ENCODE peak calls at places on chromosomes 7 and 10, in six cellular contexts. T is glutamatergic neuron, J is BJ, M is endothelial cell, U is GM06990, W is lung. Y is an unnamed sample.

GRCh38 chr7:152760384-152761115 is 998 bp downstream of the ACTR3B start:
- DNase-seq in T (no peak), J (no peak), M (no peak), U (no peak), W (no peak), Y (no peak)

GRCh38 chr7:80463272-80463920 is 48.5 kb downstream of the GNAT3 start:
- DNase-seq in T (no peak), J (no peak), M (no peak), U (no peak), W (no peak), Y (no peak)

GRCh38 chr10:84424731-84425165 is 96.4 kb downstream of the CCSER2 start:
- DNase-seq in T (no peak), J (peak), M (peak), U (no peak), W (peak), Y (peak)

GRCh38 chr10:3312403-3312802 is 139.8 kb upstream of the PITRM1 start:
- DNase-seq in T (no peak), J (no peak), M (no peak), U (no peak), W (no peak), Y (no peak)

GRCh38 chr10:128518000-128518399 is 391.8 kb upstream of the MKI67 start:
- DNase-seq in T (no peak), J (no peak), M (no peak), U (no peak), W (no peak), Y (no peak)

GRCh38 chr7:101386558-101387199 is 24.0 kb downstream of the COL26A1 start:
- DNase-seq in T (peak), J (no peak), M (no peak), U (no peak), W (no peak), Y (peak)

GRCh38 chr10:7797582-7797981 is 9.6 kb downstream of the ATP5F1C start:
- DNase-seq in T (no peak), J (peak), M (no peak), U (no peak), W (no peak), Y (no peak)

GRCh38 chr7:101666293-101666692 is 37.2 kb upstream of the MYL10 start:
- DNase-seq in T (no peak), J (no peak), M (no peak), U (no peak), W (no peak), Y (no peak)

GRCh38 chr7:4725014-4725951 is 43.2 kb downstream of the FOXK1 start:
- DNase-seq in T (peak), J (peak), M (no peak), U (peak), W (peak), Y (peak)

GRCh38 chr7:158454631-158455030 is 133.0 kb downstream of the PTPRN2 start:
- DNase-seq in T (no peak), J (no peak), M (no peak), U (no peak), W (no peak), Y (no peak)

GRCh38 chr7:26200113-26200443 is 468 bp downstream of the HNRNPA2B1 start:
- DNase-seq in T (peak), J (no peak), M (peak), U (no peak), W (peak), Y (peak)

GRCh38 chr7:8702807-8703206 is 269.4 kb downstream of the NXPH1 start:
- DNase-seq in T (no peak), J (no peak), M (no peak), U (no peak), W (no peak), Y (no peak)

GRCh38 chr10:70364772-70365091 is 17.7 kb downstream of the LRRC20 start:
- DNase-seq in T (no peak), J (no peak), M (no peak), U (no peak), W (no peak), Y (no peak)
- TF ChIP-seq CTCF in T (no peak), J (no peak), M (no peak), U (no peak), W (no peak), Y (no peak)

GRCh38 chr10:25766213-25766612 is 167.8 kb upstream of the MYO3A start:
- DNase-seq in T (no peak), J (no peak), M (no peak), U (no peak), W (no peak), Y (no peak)

GRCh38 chr10:25766687-25767221 is 167.3 kb upstream of the MYO3A start:
- DNase-seq in T (peak), J (no peak), M (peak), U (no peak), W (no peak), Y (peak)

DNA sequence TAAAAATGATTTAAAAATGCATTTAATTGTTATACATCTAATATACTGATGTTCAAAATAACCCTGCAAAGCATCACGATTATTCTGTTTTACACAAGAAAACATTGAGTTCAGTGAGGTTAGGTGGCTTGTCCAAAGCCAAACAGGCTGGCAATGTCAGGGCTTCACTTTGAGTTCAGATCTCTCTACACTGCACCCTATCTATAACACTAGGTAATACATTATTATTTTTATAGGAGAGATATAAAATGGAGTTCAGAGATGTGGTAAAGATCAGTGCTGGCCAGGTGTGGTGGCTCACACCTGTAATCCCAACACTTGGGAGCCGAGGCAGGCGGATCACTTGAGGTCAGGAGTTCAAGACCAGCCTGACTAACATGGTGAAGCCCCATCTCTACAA is 165.9 kb upstream of the MYO3A start:
- DNase-seq in T (no peak), J (no peak), M (no peak), U (no peak), W (no peak), Y (no peak)
- TF ChIP-seq CTCF in T (no peak), J (no peak), M (no peak), U (no peak), W (no peak), Y (no peak)

GRCh38 chr7:1024876-1025746 is 19.2 kb upstream of the GPR146 start:
- DNase-seq in T (peak), J (no peak), M (no peak), U (no peak), W (no peak), Y (no peak)

GRCh38 chr7:1027285-1028043 is 16.9 kb upstream of the GPR146 start:
- DNase-seq in T (peak), J (no peak), M (no peak), U (no peak), W (no peak), Y (peak)

GRCh38 chr7:1028044-1028770 is 16.1 kb upstream of the GPR146 start:
- DNase-seq in T (peak), J (peak), M (peak), U (peak), W (peak), Y (peak)

GRCh38 chr7:1025747-1026581 is 18.4 kb upstream of the GPR146 start:
- DNase-seq in T (no peak), J (no peak), M (no peak), U (no peak), W (no peak), Y (no peak)

DNA sequence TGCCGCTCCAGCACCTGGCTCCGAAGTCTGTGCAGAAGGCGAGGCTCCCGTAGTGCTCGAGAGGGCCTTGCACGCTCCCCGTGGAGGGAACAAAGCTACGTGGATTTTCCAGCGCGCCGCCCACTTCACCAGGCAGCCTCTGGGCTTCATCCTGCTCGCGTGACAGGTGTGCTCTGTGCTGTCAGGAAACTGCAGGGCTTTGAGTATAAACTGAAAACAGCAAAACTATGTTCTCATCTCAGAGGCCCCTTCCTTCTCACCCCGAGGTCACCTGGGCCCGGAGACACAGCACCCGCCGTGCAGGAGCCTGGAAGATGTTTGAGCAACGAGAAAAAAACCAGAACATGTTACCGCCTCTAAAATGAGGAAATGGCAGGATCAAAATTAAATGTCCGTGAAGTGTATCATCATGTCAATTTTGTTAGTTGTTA is 17.6 kb upstream of the GPR146 start:
- DNase-seq in T (no peak), J (no peak), M (no peak), U (no peak), W (no peak), Y (no peak)
- TF ChIP-seq CTCF in T (no peak), J (no peak), M (no peak), U (no peak), W (no peak), Y (no peak)

GRCh38 chr7:42385912-42386311 is 148.9 kb upstream of the GLI3 start:
- DNase-seq in T (no peak), J (no peak), M (no peak), U (no peak), W (no peak), Y (no peak)
- TF ChIP-seq CTCF in T (no peak), J (no peak), M (no peak), U (peak), W (no peak), Y (no peak)

GRCh38 chr7:77370606-77371005 is 45.5 kb downstream of the GSAP start:
- DNase-seq in T (no peak), J (no peak), M (no peak), U (no peak), W (no peak), Y (no peak)

GRCh38 chr7:77367976-77368375 is 48.2 kb downstream of the GSAP start:
- DNase-seq in T (no peak), J (no peak), M (no peak), U (no peak), W (no peak), Y (no peak)

GRCh38 chr7:77368974-77369373 is 47.2 kb downstream of the GSAP start:
- DNase-seq in T (no peak), J (no peak), M (no peak), U (no peak), W (no peak), Y (no peak)
- TF ChIP-seq CTCF in T (no peak), J (peak), M (no peak), U (peak), W (no peak), Y (no peak)

GRCh38 chr7:136198168-136198567 is 221.0 kb upstream of the MTPN start:
- DNase-seq in T (no peak), J (no peak), M (no peak), U (no peak), W (no peak), Y (no peak)
- TF ChIP-seq CTCF in T (no peak), J (no peak), M (no peak), U (no peak), W (no peak), Y (no peak)